ENCODE peak calls at places on chromosomes 4 and X, in four cellular contexts. Q, S, B and D are unnamed samples.

GRCh38 chr4:74932832-74933561 is at the start of gene PARM1:
- DNase-seq in Q (peak; percentile 65), S (no peak), B (peak; percentile 94), D (peak; percentile 58)

GRCh38 chr4:10697071-10697470 is 12.5 kb upstream of the CLNK start:
- DNase-seq in Q (no peak), S (no peak), B (no peak), D (no peak)

GRCh38 chr4:31518796-31519250 is 798.7 kb downstream of the PCDH7 start:
- DNase-seq in Q (no peak), S (no peak), B (no peak), D (no peak)

GRCh38 chr4:110074570-110074969 is 123.8 kb downstream of the ELOVL6 start:
- DNase-seq in Q (no peak), S (no peak), B (no peak), D (no peak)

GRCh38 chr4:7581477-7581876 is 146.7 kb upstream of the PSAPL1 start:
- DNase-seq in Q (peak; percentile 46), S (no peak), B (peak; percentile 71), D (no peak)

GRCh38 chr4:119656986-119657635 is 28.5 kb upstream of the PDE5A start:
- DNase-seq in Q (no peak), S (no peak), B (no peak), D (no peak)

GRCh38 chr4:42341518-42342026 is 55.7 kb upstream of the SHISA3 start:
- DNase-seq in Q (no peak), S (no peak), B (no peak), D (no peak)

GRCh38 chrX:26295425-26295824 is 79.5 kb downstream of the MAGEB5 start:
- DNase-seq in Q (no peak), S (no peak), B (no peak), D (no peak)

GRCh38 chr4:163269156-163269555 is 63.2 kb downstream of the NPY1R start:
- DNase-seq in Q (peak; percentile 35), S (no peak), B (no peak), D (no peak)

GRCh38 chr4:121139533-121140222 is 24.4 kb downstream of the TNIP3 start:
- DNase-seq in Q (no peak), S (peak; percentile 25), B (no peak), D (no peak)

GRCh38 chr4:37639551-37640293 is 46.5 kb downstream of the RELL1 start:
- DNase-seq in Q (no peak), S (no peak), B (no peak), D (no peak)

GRCh38 chr4:61298178-61298740 is 98.1 kb downstream of the ADGRL3 start:
- DNase-seq in Q (no peak), S (no peak), B (no peak), D (no peak)

GRCh38 chrX:16946361-16946964 is at the start of gene REPS2:
- DNase-seq in Q (peak; percentile 88), S (no peak), B (peak; percentile 78), D (peak; percentile 90)

GRCh38 chr4:185374573-185374972 is 21.2 kb downstream of the LRP2BP start:
- DNase-seq in Q (no peak), S (no peak), B (no peak), D (no peak)

GRCh38 chrX:101764538-101764937 is 104.9 kb upstream of the ARMCX2 start:
- DNase-seq in Q (no peak), S (no peak), B (no peak), D (no peak)

GRCh38 chr4:181821039-181822004 is 421.9 kb upstream of the TENM3 start:
- DNase-seq in Q (no peak), S (no peak), B (no peak), D (no peak)

GRCh38 chr4:153151535-153152452 is 52.4 kb upstream of the TRIM2 start:
- DNase-seq in Q (no peak), S (no peak), B (peak; percentile 95), D (peak; percentile 39)

GRCh38 chrX:15143050-15143824 is 126.6 kb downstream of the ASB9 start:
- DNase-seq in Q (peak; percentile 60), S (no peak), B (peak; percentile 47), D (peak; percentile 45)

GRCh38 chrX:98795636-98796035 is 1614.4 kb downstream of the PCDH19 start:
- DNase-seq in Q (no peak), S (no peak), B (no peak), D (no peak)

GRCh38 chrX:40199704-40200103 is 101.9 kb upstream of the BCOR start:
- DNase-seq in Q (no peak), S (no peak), B (no peak), D (no peak)

GRCh38 chr4:22474636-22475310 is 41.1 kb downstream of the ADGRA3 start:
- DNase-seq in Q (no peak), S (no peak), B (no peak), D (no peak)

GRCh38 chr4:104592894-104593470 is 98.3 kb upstream of the CXXC4 start:
- DNase-seq in Q (no peak), S (no peak), B (no peak), D (no peak)

GRCh38 chrX:45449982-45450381 is 249.3 kb upstream of the DIPK2B start:
- DNase-seq in Q (no peak), S (no peak), B (no peak), D (no peak)
- TF ChIP-seq YY1 in Q (no peak), S (no peak), B (no peak), D (no peak)

GRCh38 chr4:69760455-69760854 is at the start of gene SULT1B1:
- DNase-seq in Q (no peak), S (no peak), B (no peak), D (no peak)

GRCh38 chr4:69759189-69759604 is 1.2 kb downstream of the SULT1B1 start:
- DNase-seq in Q (no peak), S (no peak), B (no peak), D (no peak)

GRCh38 chr4:69754926-69755580 is 5.4 kb downstream of the SULT1B1 start:
- DNase-seq in Q (no peak), S (no peak), B (no peak), D (no peak)

GRCh38 chr4:69753666-69754065 is 6.8 kb downstream of the SULT1B1 start:
- DNase-seq in Q (no peak), S (no peak), B (no peak), D (no peak)

GRCh38 chr4:69757464-69757863 is 3.0 kb downstream of the SULT1B1 start:
- DNase-seq in Q (no peak), S (no peak), B (no peak), D (no peak)
- TF ChIP-seq NRF1 in Q (no peak), S (no peak), B (no peak), D (no peak)

GRCh38 chr4:25439913-25440477 is 62.9 kb downstream of the ANAPC4 start:
- DNase-seq in Q (peak; percentile 78), S (peak; percentile 11), B (peak; percentile 84), D (peak; percentile 71)

GRCh38 chr4:25442863-25443307 is 65.8 kb downstream of the ANAPC4 start:
- DNase-seq in Q (no peak), S (no peak), B (no peak), D (no peak)

GRCh38 chr4:25443851-25444250 is 66.8 kb downstream of the ANAPC4 start:
- DNase-seq in Q (no peak), S (no peak), B (no peak), D (no peak)

GRCh38 chr4:25440478-25441030 is 63.5 kb downstream of the ANAPC4 start:
- DNase-seq in Q (no peak), S (no peak), B (peak; percentile 43), D (no peak)

DNA sequence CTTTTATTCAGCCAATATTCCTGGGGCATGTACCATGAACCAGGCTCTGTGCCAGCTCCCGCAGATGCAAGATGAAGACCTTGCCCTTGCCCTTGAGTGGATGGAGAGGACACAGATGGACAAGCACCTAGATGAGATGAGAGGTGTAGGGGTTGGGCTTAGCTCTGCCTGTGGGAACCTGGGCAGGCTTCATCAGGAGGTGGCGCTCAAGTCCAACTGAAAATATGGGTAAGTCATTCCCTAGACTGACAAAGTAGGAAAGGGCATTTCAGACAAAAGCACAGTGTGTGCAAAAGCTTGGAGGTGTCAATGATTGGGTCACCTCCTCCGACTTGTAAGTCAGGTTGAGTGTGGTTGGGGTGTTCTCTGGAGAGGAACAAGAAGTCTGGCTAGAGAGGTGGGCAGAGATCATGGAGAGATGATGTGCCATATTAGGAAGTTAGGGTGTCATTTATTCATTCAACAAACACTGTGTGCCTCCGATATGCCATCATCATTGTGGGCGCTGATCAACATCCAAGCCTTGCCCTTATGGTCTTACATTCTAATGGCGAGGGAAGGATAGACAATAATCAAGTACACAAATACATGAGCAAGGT is 64.6 kb downstream of the ANAPC4 start:
- DNase-seq in Q (peak; percentile 65), S (no peak), B (peak; percentile 77), D (peak; percentile 52)
- TF ChIP-seq YY1 in Q (no peak), S (no peak), B (peak; percentile 12), D (no peak)

DNA sequence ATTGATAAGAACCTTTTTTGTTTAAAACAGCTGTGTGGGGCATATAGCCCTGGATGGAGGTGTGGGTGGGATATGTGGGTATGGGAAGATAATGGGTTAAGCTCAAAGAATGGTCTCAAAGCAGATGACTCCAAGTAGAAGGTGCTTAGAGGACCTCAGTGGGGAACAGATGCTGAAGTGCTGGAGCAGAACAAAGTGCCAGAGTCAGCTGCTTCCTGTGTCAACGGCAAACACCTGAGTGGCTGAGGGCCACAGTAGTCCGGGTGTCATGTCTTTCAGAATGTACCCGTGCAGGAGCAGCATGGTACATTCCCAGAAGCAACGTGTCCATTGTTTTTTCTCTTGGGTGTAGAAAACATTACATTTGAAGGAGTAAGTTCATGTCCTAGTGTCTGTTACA is 210.6 kb downstream of the CCNG2 start:
- DNase-seq in Q (no peak), S (no peak), B (no peak), D (no peak)
- TF ChIP-seq NRF1 in Q (no peak), S (no peak), B (no peak), D (no peak)

GRCh38 chr4:41146716-41147506 is 67.4 kb downstream of the APBB2 start:
- DNase-seq in Q (no peak), S (no peak), B (no peak), D (no peak)

GRCh38 chr4:41146196-41146595 is 68.1 kb downstream of the APBB2 start:
- DNase-seq in Q (no peak), S (no peak), B (no peak), D (no peak)

GRCh38 chr4:41144812-41145211 is 69.5 kb downstream of the APBB2 start:
- DNase-seq in Q (no peak), S (no peak), B (no peak), D (no peak)

GRCh38 chr4:41143721-41144379 is 70.5 kb downstream of the APBB2 start:
- DNase-seq in Q (no peak), S (no peak), B (no peak), D (no peak)

DNA sequence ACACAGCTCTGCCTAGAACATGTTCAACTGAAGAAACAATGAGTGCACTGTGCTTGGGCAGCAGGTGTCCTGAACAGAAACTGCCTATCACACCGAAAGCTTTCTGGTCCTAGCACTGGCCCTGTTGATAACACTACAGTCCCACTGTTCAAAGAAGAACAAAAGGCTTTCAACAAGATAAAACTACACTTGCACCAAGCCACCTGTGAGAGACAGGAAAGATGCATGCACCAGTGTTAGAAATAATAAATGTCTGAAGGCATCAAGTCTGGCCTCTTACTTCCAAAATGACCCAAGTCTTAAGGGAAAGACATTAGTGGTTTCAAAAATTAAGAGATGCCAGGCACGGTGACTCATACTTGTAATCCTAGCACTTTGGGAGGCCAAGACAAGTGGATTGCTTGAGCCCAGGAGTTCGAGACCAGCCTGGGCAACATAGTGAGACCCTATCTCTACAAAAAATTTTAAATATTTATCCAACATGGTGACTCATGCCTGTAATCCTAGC is 68.7 kb downstream of the APBB2 start:
- DNase-seq in Q (no peak), S (peak; percentile 31), B (no peak), D (no peak)
- TF ChIP-seq YY1 in Q (no peak), S (no peak), B (no peak), D (no peak)